ENCODE peak calls at places on chromosomes 7 and 10, in ten cellular contexts. O is fibroblast of mammary gland, Z is body of pancreas, T is AG04450, L is GM06990, Q is AG09319, N is fibroblast of pulmonary artery, U is pancreas, B is fibroblast of lung, F is neural progenitor cell. S is an unnamed sample.

GRCh38 chr10:112835933-112836564 is 114.0 kb upstream of the TCF7L2 start:
- DNase-seq in O (peak), Z (peak), T (no peak), L (no peak), Q (peak), N (no peak), U (no peak), B (no peak), F (peak), S (no peak)

GRCh38 chr10:48502791-48503190 is 102.1 kb downstream of the ARHGAP22 start:
- DNase-seq in O (no peak), Z (no peak), T (no peak), L (no peak), Q (no peak), N (no peak), U (no peak), B (no peak), F (no peak), S (no peak)

GRCh38 chr7:472640-472957 is 47.0 kb downstream of the PDGFA start:
- DNase-seq in O (no peak), Z (no peak), T (no peak), L (no peak), Q (no peak), N (no peak), U (no peak), B (no peak), F (no peak), S (no peak)

GRCh38 chr7:133735222-133735621 is 391.9 kb upstream of the LRGUK start:
- DNase-seq in O (peak), Z (no peak), T (peak), L (no peak), Q (no peak), N (no peak), U (no peak), B (peak), F (no peak), S (no peak)

GRCh38 chr10:104117839-104118323 is 4.1 kb upstream of the SFR1 start:
- DNase-seq in O (peak), Z (no peak), T (no peak), L (no peak), Q (no peak), N (peak), U (no peak), B (peak), F (no peak), S (peak)

GRCh38 chr10:125060486-125060850 is 99.9 kb downstream of the CTBP2 start:
- DNase-seq in O (peak), Z (no peak), T (no peak), L (no peak), Q (peak), N (peak), U (no peak), B (peak), F (peak), S (no peak)

GRCh38 chr7:28018020-28018419 is 162.6 kb downstream of the JAZF1 start:
- DNase-seq in O (no peak), Z (no peak), T (no peak), L (no peak), Q (no peak), N (no peak), U (no peak), B (no peak), F (no peak), S (no peak)

GRCh38 chr7:34222722-34223121 is 317.4 kb downstream of the BMPER start:
- DNase-seq in O (no peak), Z (no peak), T (no peak), L (no peak), Q (no peak), N (no peak), U (no peak), B (no peak), F (no peak), S (no peak)

GRCh38 chr10:9294865-9295264 is 1240.4 kb downstream of the GATA3 start:
- DNase-seq in O (no peak), Z (no peak), T (no peak), L (peak), Q (no peak), N (no peak), U (no peak), B (no peak), F (no peak), S (no peak)

GRCh38 chr10:127649642-127650041 is 87.3 kb upstream of the FOXI2 start:
- DNase-seq in O (peak), Z (no peak), T (no peak), L (no peak), Q (no peak), N (no peak), U (no peak), B (no peak), F (peak), S (peak)

GRCh38 chr7:84187813-84188212 is 6.8 kb downstream of the SEMA3A start:
- DNase-seq in O (peak), Z (no peak), T (peak), L (no peak), Q (no peak), N (peak), U (no peak), B (peak), F (no peak), S (peak)

GRCh38 chr7:150751702-150752101 is 14.5 kb downstream of the GIMAP5 start:
- DNase-seq in O (no peak), Z (no peak), T (no peak), L (no peak), Q (no peak), N (no peak), U (no peak), B (no peak), F (no peak), S (no peak)

GRCh38 chr7:39606352-39606751 is 17.0 kb upstream of the RALA start:
- DNase-seq in O (no peak), Z (no peak), T (no peak), L (no peak), Q (no peak), N (no peak), U (no peak), B (no peak), F (no peak), S (no peak)

GRCh38 chr7:145753004-145753403 is 363.6 kb upstream of the CNTNAP2 start:
- DNase-seq in O (no peak), Z (no peak), T (no peak), L (no peak), Q (no peak), N (no peak), U (no peak), B (no peak), F (no peak), S (no peak)

GRCh38 chr7:42982604-42983115 is 50.5 kb downstream of the MRPL32 start:
- DNase-seq in O (no peak), Z (no peak), T (no peak), L (no peak), Q (no peak), N (no peak), U (no peak), B (no peak), F (no peak), S (no peak)

GRCh38 chr7:44286182-44286617 is 39.2 kb downstream of the CAMK2B start:
- DNase-seq in O (no peak), Z (peak), T (no peak), L (no peak), Q (no peak), N (no peak), U (peak), B (no peak), F (no peak), S (no peak)

GRCh38 chr10:13074562-13075451 is 25.2 kb upstream of the OPTN start:
- DNase-seq in O (peak), Z (peak), T (peak), L (peak), Q (peak), N (peak), U (peak), B (peak), F (peak), S (peak)

GRCh38 chr10:14405076-14406065 is 74.6 kb upstream of the FRMD4A start:
- DNase-seq in O (peak), Z (no peak), T (peak), L (no peak), Q (peak), N (peak), U (no peak), B (peak), F (no peak), S (peak)

GRCh38 chr10:96384471-96384870 is 25.7 kb upstream of the OPALIN start:
- DNase-seq in O (no peak), Z (no peak), T (no peak), L (no peak), Q (no peak), N (no peak), U (no peak), B (no peak), F (no peak), S (no peak)

GRCh38 chr10:90834326-90834725 is 23.5 kb downstream of the HTR7 start:
- DNase-seq in O (no peak), Z (no peak), T (no peak), L (no peak), Q (no peak), N (no peak), U (no peak), B (peak), F (no peak), S (peak)

GRCh38 chr10:129877773-129878371 is 86.2 kb downstream of the EBF3 start:
- DNase-seq in O (peak), Z (no peak), T (no peak), L (no peak), Q (no peak), N (peak), U (peak), B (no peak), F (peak), S (peak)

GRCh38 chr10:15227611-15228372 is 59.3 kb upstream of the NMT2 start:
- DNase-seq in O (peak), Z (no peak), T (peak), L (no peak), Q (peak), N (peak), U (no peak), B (peak), F (no peak), S (no peak)

GRCh38 chr10:17219024-17219423 is 9.0 kb upstream of the VIM start:
- DNase-seq in O (peak), Z (no peak), T (no peak), L (no peak), Q (no peak), N (peak), U (no peak), B (peak), F (no peak), S (no peak)

GRCh38 chr7:81187768-81188167 is 268.9 kb upstream of the SEMA3C start:
- DNase-seq in O (peak), Z (no peak), T (no peak), L (no peak), Q (no peak), N (no peak), U (no peak), B (peak), F (no peak), S (no peak)

DNA sequence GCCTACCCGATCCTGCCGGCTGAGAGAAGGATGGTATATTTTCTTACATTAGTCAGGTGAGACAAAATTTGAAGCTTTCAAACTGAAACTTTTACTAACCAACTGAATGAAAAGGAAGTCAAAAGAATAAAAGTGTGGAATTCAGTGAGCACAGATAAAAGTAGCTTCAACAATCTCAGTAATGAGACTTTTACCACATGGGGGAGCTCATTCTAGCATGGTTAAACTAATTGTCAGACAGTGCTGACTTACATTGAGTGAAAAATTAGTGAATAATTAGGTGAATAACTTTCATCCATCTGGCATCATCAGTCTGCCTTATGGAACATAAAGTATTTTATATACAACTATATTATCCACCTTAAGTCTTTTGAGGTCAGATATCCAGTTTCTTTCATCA is 8.4 kb downstream of the FAM237B start:
- DNase-seq in O (peak), Z (no peak), T (no peak), L (no peak), Q (no peak), N (peak), U (no peak), B (peak), F (peak), S (peak)
- TF ChIP-seq CTCF in O (peak), Z (peak), T (peak), L (peak), Q (peak), N (peak), U (no peak), B (no peak), F (peak), S (peak)

GRCh38 chr10:62048473-62048872 is 147.0 kb downstream of the ARID5B start:
- DNase-seq in O (no peak), Z (no peak), T (no peak), L (no peak), Q (no peak), N (no peak), U (no peak), B (no peak), F (no peak), S (no peak)
- TF ChIP-seq CTCF in O (no peak), Z (no peak), T (no peak), L (no peak), Q (no peak), N (no peak), U (no peak), B (no peak), F (no peak), S (no peak)

DNA sequence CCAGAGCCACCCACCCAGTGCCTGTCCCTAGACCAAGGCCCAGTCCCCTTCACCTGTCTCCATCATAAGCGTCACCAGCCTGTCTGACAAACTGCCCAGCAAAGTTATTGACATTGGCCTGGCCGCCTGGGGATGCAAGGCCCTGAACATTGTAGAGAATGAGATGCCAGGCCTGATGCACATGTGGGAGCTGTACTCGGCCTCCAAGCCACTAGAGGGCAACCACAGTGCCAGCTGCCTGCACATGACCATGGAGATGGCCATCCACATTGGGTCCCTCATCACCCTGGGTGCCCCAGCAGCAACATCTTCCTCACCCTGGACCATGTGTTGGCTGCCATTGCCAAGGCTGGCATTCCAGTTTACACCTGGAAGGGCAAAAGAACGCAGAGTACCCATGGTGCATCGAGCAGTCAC is 63.7 kb upstream of the ANTXRL start:
- DNase-seq in O (no peak), Z (peak), T (no peak), L (no peak), Q (no peak), N (no peak), U (no peak), B (no peak), F (no peak), S (no peak)
- TF ChIP-seq CTCF in O (peak), Z (no peak), T (no peak), L (peak), Q (no peak), N (peak), U (no peak), B (no peak), F (peak), S (no peak)

GRCh38 chr7:114969096-114969495 is 47.2 kb downstream of the MDFIC start:
- DNase-seq in O (no peak), Z (no peak), T (no peak), L (no peak), Q (no peak), N (no peak), U (no peak), B (no peak), F (no peak), S (no peak)
- TF ChIP-seq CTCF in O (no peak), Z (no peak), T (no peak), L (no peak), Q (no peak), N (no peak), U (no peak), B (no peak), F (no peak), S (no peak)

GRCh38 chr10:132826524-132827422 is 40.8 kb upstream of the NKX6-2 start:
- DNase-seq in O (no peak), Z (no peak), T (no peak), L (no peak), Q (no peak), N (no peak), U (peak), B (no peak), F (no peak), S (no peak)

GRCh38 chr10:132827861-132828539 is 42.1 kb upstream of the NKX6-2 start:
- DNase-seq in O (no peak), Z (no peak), T (no peak), L (no peak), Q (no peak), N (no peak), U (peak), B (no peak), F (no peak), S (no peak)

GRCh38 chr10:132829403-132829802 is 43.5 kb upstream of the NKX6-2 start:
- DNase-seq in O (no peak), Z (no peak), T (no peak), L (no peak), Q (no peak), N (no peak), U (peak), B (no peak), F (no peak), S (no peak)

GRCh38 chr10:132828681-132829080 is 42.7 kb upstream of the NKX6-2 start:
- DNase-seq in O (no peak), Z (no peak), T (no peak), L (no peak), Q (no peak), N (no peak), U (peak), B (no peak), F (no peak), S (no peak)

DNA sequence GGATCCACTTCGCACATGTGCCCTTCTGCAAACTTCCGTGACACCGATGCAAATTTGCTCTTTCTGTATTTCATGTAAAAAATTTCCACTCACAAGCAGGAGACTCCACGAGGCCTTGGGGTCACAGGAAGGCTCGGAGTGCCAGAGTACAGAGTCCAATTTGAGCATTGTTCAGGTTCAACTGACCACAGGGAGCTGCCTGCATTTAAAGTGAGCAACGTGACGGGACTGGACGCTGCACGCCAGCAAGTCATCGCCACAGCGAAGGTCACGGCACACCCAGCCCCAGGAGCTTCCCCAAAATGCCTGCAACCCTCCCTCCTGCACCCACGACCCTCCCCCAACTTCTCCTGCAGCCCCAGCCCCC is 41.5 kb upstream of the NKX6-2 start:
- DNase-seq in O (no peak), Z (no peak), T (no peak), L (no peak), Q (no peak), N (no peak), U (peak), B (no peak), F (no peak), S (no peak)
- TF ChIP-seq CTCF in O (no peak), Z (no peak), T (no peak), L (no peak), Q (no peak), N (no peak), U (no peak), B (no peak), F (no peak), S (no peak)